ENCODE peak calls at places on chromosomes 4 and X, in four cellular contexts. One of them, this sample, is unnamed.

GRCh38 chr4:172042714-172043114 is 229.5 kb downstream of the GALNTL6 start:
- DNase-seq in breast epithelium: no peak
- DNase-seq in HCT116: peak; percentile 23
- DNase-seq in prostate gland: no peak
- DNase-seq in this sample: no peak

GRCh38 chrX:15911729-15912550 is 57.3 kb upstream of the AP1S2 start:
- DNase-seq in HCT116: no peak
- DNase-seq in prostate gland: no peak
- DNase-seq in breast epithelium: no peak
- DNase-seq in this sample: no peak

GRCh38 chr4:98694076-98694475 is 35.7 kb upstream of the TSPAN5 start:
- DNase-seq in prostate gland: no peak
- DNase-seq in breast epithelium: no peak
- DNase-seq in HCT116: no peak
- DNase-seq in this sample: no peak

GRCh38 chrX:39996561-39996960 is 101.2 kb downstream of the BCOR start:
- DNase-seq in prostate gland: no peak
- DNase-seq in breast epithelium: no peak
- DNase-seq in HCT116: no peak
- DNase-seq in this sample: no peak

GRCh38 chr4:85672116-85672515 is 197.2 kb downstream of the ARHGAP24 start:
- DNase-seq in HCT116: no peak
- DNase-seq in prostate gland: no peak
- DNase-seq in breast epithelium: no peak
- DNase-seq in this sample: no peak

GRCh38 chr4:161762796-161763195 is 401.0 kb downstream of the FSTL5 start:
- DNase-seq in breast epithelium: no peak
- DNase-seq in HCT116: no peak
- DNase-seq in prostate gland: no peak
- DNase-seq in this sample: no peak

GRCh38 chr4:8871417-8872401 is at the start of gene HMX1:
- DNase-seq in prostate gland: no peak
- DNase-seq in breast epithelium: no peak
- DNase-seq in HCT116: no peak
- DNase-seq in this sample: no peak

GRCh38 chr4:88327669-88328068 is 43.3 kb upstream of the PPM1K start:
- DNase-seq in HCT116: no peak
- DNase-seq in prostate gland: no peak
- DNase-seq in breast epithelium: no peak
- DNase-seq in this sample: no peak

GRCh38 chr4:55730143-55730931 is 89.3 kb upstream of the EXOC1L start:
- DNase-seq in breast epithelium: no peak
- DNase-seq in prostate gland: no peak
- DNase-seq in HCT116: no peak
- DNase-seq in this sample: no peak

GRCh38 chr4:27791640-27792039 is 931.0 kb downstream of the STIM2 start:
- DNase-seq in breast epithelium: no peak
- DNase-seq in prostate gland: no peak
- DNase-seq in HCT116: no peak
- DNase-seq in this sample: no peak

GRCh38 chr4:185238261-185238681 is 28.9 kb downstream of the SNX25 start:
- DNase-seq in HCT116: no peak
- DNase-seq in breast epithelium: no peak
- DNase-seq in prostate gland: no peak
- DNase-seq in this sample: no peak

GRCh38 chrX:789096-789495 is 158.5 kb downstream of the SHOX start:
- DNase-seq in breast epithelium: no peak
- DNase-seq in HCT116: no peak
- DNase-seq in prostate gland: no peak
- DNase-seq in this sample: no peak

GRCh38 chrX:31099536-31100090 is 27.8 kb upstream of the FTHL17 start:
- DNase-seq in prostate gland: no peak
- DNase-seq in HCT116: no peak
- DNase-seq in breast epithelium: no peak
- DNase-seq in this sample: no peak

GRCh38 chrX:45068555-45068954 is 132.1 kb downstream of the DIPK2B start:
- DNase-seq in breast epithelium: no peak
- DNase-seq in HCT116: no peak
- DNase-seq in prostate gland: no peak
- DNase-seq in this sample: no peak

GRCh38 chr4:60989141-60989540 is 211.0 kb upstream of the ADGRL3 start:
- DNase-seq in breast epithelium: no peak
- DNase-seq in HCT116: no peak
- DNase-seq in prostate gland: no peak
- DNase-seq in this sample: no peak

GRCh38 chr4:86910369-86910768 is 18.1 kb upstream of the C4orf36 start:
- DNase-seq in HCT116: no peak
- DNase-seq in breast epithelium: no peak
- DNase-seq in prostate gland: no peak
- DNase-seq in this sample: no peak

GRCh38 chr4:94507708-94508107 is 56.0 kb downstream of the PDLIM5 start:
- DNase-seq in prostate gland: no peak
- DNase-seq in HCT116: peak; percentile 82
- DNase-seq in breast epithelium: no peak
- DNase-seq in this sample: peak; percentile 22

GRCh38 chr4:155392486-155393184 is 15.9 kb upstream of the MAP9 start:
- DNase-seq in prostate gland: no peak
- DNase-seq in HCT116: peak; percentile 61
- DNase-seq in breast epithelium: no peak
- DNase-seq in this sample: peak; percentile 39

GRCh38 chr4:178339769-178340168 is 897.5 kb upstream of the AGA start:
- DNase-seq in HCT116: no peak
- DNase-seq in breast epithelium: no peak
- DNase-seq in prostate gland: no peak
- DNase-seq in this sample: no peak

GRCh38 chr4:76689079-76689817 is 208.7 kb downstream of the SOWAHB start:
- DNase-seq in HCT116: peak; percentile 18
- DNase-seq in prostate gland: peak; percentile 60
- DNase-seq in breast epithelium: no peak
- DNase-seq in this sample: no peak

GRCh38 chrX:1392376-1393130 is 640 bp upstream of the SLC25A6 start:
- DNase-seq in prostate gland: peak; percentile 65
- DNase-seq in breast epithelium: peak; percentile 73
- DNase-seq in HCT116: no peak
- DNase-seq in this sample: no peak

GRCh38 chr4:78154972-78155371 is 97.8 kb downstream of the FRAS1 start:
- DNase-seq in prostate gland: no peak
- DNase-seq in HCT116: no peak
- DNase-seq in breast epithelium: no peak
- DNase-seq in this sample: no peak

GRCh38 chr4:73499996-73500765 is 18.6 kb downstream of the AFM start:
- DNase-seq in breast epithelium: no peak
- DNase-seq in HCT116: no peak
- DNase-seq in prostate gland: no peak
- DNase-seq in this sample: no peak

GRCh38 chr4:150215601-150216000 is 137.4 kb downstream of the DCLK2 start:
- DNase-seq in prostate gland: no peak
- DNase-seq in HCT116: no peak
- DNase-seq in breast epithelium: no peak
- DNase-seq in this sample: no peak
- H3K27ac ChIP-seq in prostate gland: no peak overlapping the region
- H3K27ac ChIP-seq in HCT116: no peak overlapping the region
- H3K27ac ChIP-seq in breast epithelium: no peak overlapping the region
- H3K27ac ChIP-seq in this sample: no peak overlapping the region

GRCh38 chr4:6197433-6198174 is 2.7 kb downstream of the JAKMIP1 start:
- DNase-seq in breast epithelium: no peak
- DNase-seq in HCT116: no peak
- DNase-seq in prostate gland: no peak
- DNase-seq in this sample: no peak

GRCh38 chr4:6199344-6199921 is 916 bp downstream of the JAKMIP1 start:
- DNase-seq in breast epithelium: no peak
- DNase-seq in prostate gland: no peak
- DNase-seq in HCT116: no peak
- DNase-seq in this sample: no peak

GRCh38 chr4:6198768-6199343 is 1.5 kb downstream of the JAKMIP1 start:
- DNase-seq in prostate gland: no peak
- DNase-seq in breast epithelium: no peak
- DNase-seq in HCT116: no peak
- DNase-seq in this sample: no peak

GRCh38 chr4:6196871-6197270 is 3.5 kb downstream of the JAKMIP1 start:
- DNase-seq in prostate gland: no peak
- DNase-seq in HCT116: no peak
- DNase-seq in breast epithelium: no peak
- DNase-seq in this sample: no peak

DNA sequence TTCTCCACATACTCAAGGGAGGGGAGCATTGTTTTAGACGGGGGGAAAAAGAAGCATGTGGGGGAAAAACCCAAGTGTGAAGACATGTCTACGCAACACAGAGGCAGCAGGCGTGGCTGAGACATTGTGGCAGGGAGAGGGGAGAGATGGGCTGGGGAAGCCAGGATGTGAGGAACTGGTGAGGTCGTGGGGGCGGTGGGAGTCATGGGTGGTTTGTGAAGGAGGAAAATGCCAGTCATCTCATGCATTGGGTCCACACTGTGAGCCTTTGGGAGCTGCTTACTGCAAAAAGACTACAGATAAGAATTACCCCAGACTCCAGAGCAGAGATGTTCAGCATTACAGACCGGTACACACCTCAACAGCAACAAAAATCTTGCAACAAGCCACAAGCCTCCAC is 2.1 kb downstream of the JAKMIP1 start:
- DNase-seq in breast epithelium: no peak
- DNase-seq in HCT116: no peak
- DNase-seq in prostate gland: no peak
- DNase-seq in this sample: no peak
- H3K4me3 ChIP-seq in breast epithelium: no peak overlapping the region
- H3K4me3 ChIP-seq in HCT116: no peak overlapping the region
- H3K4me3 ChIP-seq in prostate gland: no peak overlapping the region
- H3K4me3 ChIP-seq in this sample: no peak overlapping the region

GRCh38 chrX:121236040-121236439 is 188.6 kb downstream of the GLUD2 start:
- DNase-seq in breast epithelium: no peak
- DNase-seq in prostate gland: no peak
- DNase-seq in HCT116: no peak
- DNase-seq in this sample: no peak

GRCh38 chrX:121238093-121238492 is 190.7 kb downstream of the GLUD2 start:
- DNase-seq in prostate gland: no peak
- DNase-seq in breast epithelium: no peak
- DNase-seq in HCT116: no peak
- DNase-seq in this sample: no peak
- TF ChIP-seq POLR2AphosphoS5 in prostate gland: no peak
- TF ChIP-seq POLR2AphosphoS5 in breast epithelium: no peak
- TF ChIP-seq POLR2AphosphoS5 in HCT116: no peak
- TF ChIP-seq POLR2AphosphoS5 in this sample: no peak

GRCh38 chrX:136115909-136116297 is 31.4 kb upstream of the FHL1 start:
- DNase-seq in breast epithelium: no peak
- DNase-seq in HCT116: no peak
- DNase-seq in prostate gland: no peak
- DNase-seq in this sample: no peak

GRCh38 chrX:136112286-136112685 is 35.0 kb upstream of the FHL1 start:
- DNase-seq in breast epithelium: no peak
- DNase-seq in prostate gland: no peak
- DNase-seq in HCT116: no peak
- DNase-seq in this sample: no peak

GRCh38 chrX:136112781-136113180 is 34.6 kb upstream of the FHL1 start:
- DNase-seq in breast epithelium: no peak
- DNase-seq in HCT116: no peak
- DNase-seq in prostate gland: no peak
- DNase-seq in this sample: no peak

GRCh38 chrX:136115124-136115908 is 32.0 kb upstream of the FHL1 start:
- DNase-seq in prostate gland: no peak
- DNase-seq in HCT116: no peak
- DNase-seq in breast epithelium: no peak
- DNase-seq in this sample: no peak
- H3K27ac ChIP-seq in prostate gland: no peak overlapping the region
- H3K27ac ChIP-seq in HCT116: no peak overlapping the region
- H3K27ac ChIP-seq in breast epithelium: peak overlapping the region; percentile 71
- H3K27ac ChIP-seq in this sample: no peak overlapping the region

GRCh38 chr4:90815569-90815968 is 688.4 kb downstream of the CCSER1 start:
- DNase-seq in prostate gland: no peak
- DNase-seq in breast epithelium: no peak
- DNase-seq in HCT116: no peak
- DNase-seq in this sample: no peak

DNA sequence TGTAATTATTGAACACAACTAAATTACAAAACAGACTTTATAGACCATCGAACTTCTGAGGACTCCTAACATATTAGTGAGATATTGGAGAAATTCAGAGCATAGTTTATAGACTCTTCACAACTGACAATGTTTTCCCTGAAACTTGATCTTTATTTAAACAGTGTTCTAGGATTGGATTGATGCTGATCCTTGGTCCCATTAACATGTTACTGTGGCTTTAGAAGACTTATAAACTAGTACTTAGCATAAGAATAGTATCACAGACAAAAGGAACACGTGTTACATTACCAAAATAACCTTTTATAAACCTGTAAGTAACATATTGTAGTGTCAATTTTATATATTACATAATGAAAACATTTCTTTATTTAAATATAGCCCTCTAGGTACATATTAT is 689.6 kb downstream of the CCSER1 start:
- DNase-seq in prostate gland: no peak
- DNase-seq in breast epithelium: no peak
- DNase-seq in HCT116: no peak
- DNase-seq in this sample: no peak
- H3K4me3 ChIP-seq in prostate gland: no peak overlapping the region
- H3K4me3 ChIP-seq in breast epithelium: no peak overlapping the region
- H3K4me3 ChIP-seq in HCT116: no peak overlapping the region
- H3K4me3 ChIP-seq in this sample: no peak overlapping the region

DNA sequence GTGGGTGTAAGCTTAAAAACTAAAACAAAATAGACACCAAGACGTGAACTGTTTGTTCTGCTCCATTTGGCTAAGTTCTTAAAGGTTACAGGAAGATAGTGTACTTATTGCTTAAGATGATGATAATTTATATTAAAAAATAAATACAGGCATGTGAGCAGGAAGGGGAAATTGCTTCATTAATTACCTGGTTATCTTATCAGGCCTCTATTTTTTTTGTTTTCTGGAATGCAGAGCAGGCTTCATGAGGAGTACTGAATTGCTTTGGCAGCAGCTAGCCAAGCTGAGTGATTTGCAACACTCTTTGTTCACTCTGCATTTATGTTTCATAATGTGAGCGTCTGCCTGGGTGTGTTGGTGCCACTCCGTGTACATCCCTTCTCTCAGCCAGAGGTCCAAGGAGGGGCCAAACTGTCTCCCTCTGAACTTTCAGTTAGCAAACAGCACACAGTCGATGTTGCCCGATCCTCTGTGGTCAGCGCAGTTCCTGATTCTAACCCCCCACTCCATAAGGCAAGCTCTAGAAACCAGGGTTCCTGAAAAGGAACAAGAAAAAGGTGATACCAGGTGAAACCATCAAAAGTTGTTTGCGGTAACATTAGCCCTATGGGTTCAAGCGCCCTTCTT is 348.2 kb downstream of the SPRY1 start:
- DNase-seq in prostate gland: no peak
- DNase-seq in breast epithelium: no peak
- DNase-seq in HCT116: no peak
- DNase-seq in this sample: no peak
- TF ChIP-seq POLR2AphosphoS5 in prostate gland: no peak
- TF ChIP-seq POLR2AphosphoS5 in breast epithelium: no peak
- TF ChIP-seq POLR2AphosphoS5 in HCT116: no peak
- TF ChIP-seq POLR2AphosphoS5 in this sample: no peak

This sample was measured in Panc1.